ENCODE peak calls at places on chromosome 14, in ten cellular contexts. L is HEK293T, U is LHCN-M2, T is RPMI7951, S is nucleus accumbens, V is epithelial cell of prostate, R is EL, A is SHP77, I is NCI-H1105, O is NCI-H460. M is an unnamed sample.

GRCh38 chr14:93009471-93010117 is 86.6 kb downstream of the CHGA start:
- DNase-seq in L (no peak), T (peak), O (no peak), U (peak), A (no peak), I (no peak), R (no peak), S (peak), V (no peak), M (no peak)

GRCh38 chr14:85607571-85608219 is 77.8 kb downstream of the FLRT2 start:
- DNase-seq in O (no peak), U (peak), L (no peak), T (peak), A (no peak), R (peak), V (peak), S (no peak), I (no peak), M (peak)

GRCh38 chr14:27995688-27996087 is 770.9 kb upstream of the FOXG1 start:
- DNase-seq in R (no peak), A (peak), U (no peak), S (no peak), T (no peak), I (peak), L (no peak), O (no peak), V (no peak), M (no peak)

GRCh38 chr14:104360522-104360921 is 219.0 kb upstream of the C14orf180 start:
- DNase-seq in T (no peak), A (no peak), O (no peak), U (no peak), I (no peak), R (no peak), L (no peak), V (no peak), S (no peak), M (no peak)

GRCh38 chr14:100587763-100588411 is 670 bp upstream of the BEGAIN start:
- DNase-seq in T (no peak), A (no peak), S (no peak), U (no peak), L (no peak), I (no peak), V (no peak), O (no peak), R (no peak), M (no peak)

GRCh38 chr14:67395876-67396189 is 16.1 kb downstream of the PLEK2 start:
- DNase-seq in V (no peak), U (no peak), T (peak), A (no peak), I (no peak), R (peak), L (no peak), S (no peak), O (no peak), M (no peak)

GRCh38 chr14:53054457-53054856 is 98.7 kb downstream of the DDHD1 start:
- DNase-seq in A (no peak), R (peak), U (peak), L (no peak), S (no peak), O (no peak), I (no peak), V (no peak), T (peak), M (peak)

GRCh38 chr14:100417466-100417865 is 94.3 kb downstream of the SLC25A47 start:
- DNase-seq in I (no peak), S (peak), L (peak), A (peak), U (peak), V (peak), O (peak), R (peak), T (peak), M (peak)

GRCh38 chr14:29311983-29312382 is 545.4 kb downstream of the FOXG1 start:
- DNase-seq in T (no peak), O (no peak), A (no peak), R (peak), S (no peak), I (no peak), U (peak), V (no peak), L (no peak), M (peak)

GRCh38 chr14:50396636-50397460 is at the start of gene CDKL1:
- DNase-seq in S (peak), R (peak), T (peak), O (peak), A (peak), U (peak), L (peak), I (peak), V (no peak), M (peak)

M was measured in HCEC 1CT.